ENCODE peak calls at places on chromosomes 4 and X, in seven cellular contexts. One of them, this sample, is unnamed.

GRCh38 chrX:45621356-45622041 is 420.8 kb upstream of the DIPK2B start:
- DNase-seq in lower lobe of right lung: no peak
- DNase-seq in lung: no peak
- DNase-seq in midbrain: no peak
- DNase-seq in naive thymus-derived CD4-positive, alpha-beta T cell: no peak
- DNase-seq in NCI-H1105: no peak
- DNase-seq in OCI-LY7: no peak
- DNase-seq in this sample: no peak

GRCh38 chr4:106329027-106329618 is 12.8 kb downstream of the AIMP1 start:
- DNase-seq in lower lobe of right lung: no peak
- DNase-seq in lung: no peak
- DNase-seq in midbrain: peak
- DNase-seq in naive thymus-derived CD4-positive, alpha-beta T cell: no peak
- DNase-seq in NCI-H1105: no peak
- DNase-seq in OCI-LY7: peak
- DNase-seq in this sample: peak

GRCh38 chr4:123936615-123937014 is 540.0 kb downstream of the SPRY1 start:
- DNase-seq in lower lobe of right lung: no peak
- DNase-seq in lung: no peak
- DNase-seq in midbrain: no peak
- DNase-seq in naive thymus-derived CD4-positive, alpha-beta T cell: no peak
- DNase-seq in NCI-H1105: no peak
- DNase-seq in OCI-LY7: no peak
- DNase-seq in this sample: no peak

GRCh38 chr4:175789632-175790031 is 22.4 kb downstream of the GPM6A start:
- DNase-seq in lower lobe of right lung: no peak
- DNase-seq in lung: no peak
- DNase-seq in midbrain: no peak
- DNase-seq in naive thymus-derived CD4-positive, alpha-beta T cell: no peak
- DNase-seq in NCI-H1105: no peak
- DNase-seq in OCI-LY7: no peak
- DNase-seq in this sample: no peak

GRCh38 chr4:124432500-124432899 is 280.0 kb downstream of the ANKRD50 start:
- DNase-seq in lower lobe of right lung: no peak
- DNase-seq in lung: no peak
- DNase-seq in midbrain: no peak
- DNase-seq in naive thymus-derived CD4-positive, alpha-beta T cell: no peak
- DNase-seq in NCI-H1105: no peak
- DNase-seq in OCI-LY7: no peak
- DNase-seq in this sample: no peak

GRCh38 chr4:74415602-74416300 is 29.2 kb upstream of the AREG start:
- DNase-seq in lower lobe of right lung: no peak
- DNase-seq in lung: no peak
- DNase-seq in midbrain: no peak
- DNase-seq in naive thymus-derived CD4-positive, alpha-beta T cell: no peak
- DNase-seq in NCI-H1105: no peak
- DNase-seq in OCI-LY7: no peak
- DNase-seq in this sample: no peak

GRCh38 chr4:18676136-18676922 is 654.8 kb upstream of the LCORL start:
- DNase-seq in lower lobe of right lung: no peak
- DNase-seq in lung: no peak
- DNase-seq in midbrain: no peak
- DNase-seq in naive thymus-derived CD4-positive, alpha-beta T cell: no peak
- DNase-seq in NCI-H1105: no peak
- DNase-seq in OCI-LY7: no peak
- DNase-seq in this sample: no peak

GRCh38 chrX:143633530-143634372 is 2.1 kb downstream of the SLITRK4 start:
- DNase-seq in lower lobe of right lung: peak
- DNase-seq in lung: no peak
- DNase-seq in midbrain: no peak
- DNase-seq in naive thymus-derived CD4-positive, alpha-beta T cell: no peak
- DNase-seq in NCI-H1105: peak
- DNase-seq in OCI-LY7: no peak
- DNase-seq in this sample: peak

GRCh38 chrX:102712967-102713677 is 874 bp downstream of the GPRASP2 start:
- DNase-seq in lower lobe of right lung: peak
- DNase-seq in lung: no peak
- DNase-seq in midbrain: peak
- DNase-seq in naive thymus-derived CD4-positive, alpha-beta T cell: peak
- DNase-seq in NCI-H1105: peak
- DNase-seq in OCI-LY7: no peak
- DNase-seq in this sample: peak

GRCh38 chr4:170386511-170386910 is 296.8 kb upstream of the AADAT start:
- DNase-seq in lower lobe of right lung: no peak
- DNase-seq in lung: no peak
- DNase-seq in midbrain: no peak
- DNase-seq in naive thymus-derived CD4-positive, alpha-beta T cell: no peak
- DNase-seq in NCI-H1105: no peak
- DNase-seq in OCI-LY7: no peak
- DNase-seq in this sample: no peak

GRCh38 chrX:71378752-71379151 is 12.6 kb downstream of the TAF1 start:
- DNase-seq in lower lobe of right lung: no peak
- DNase-seq in lung: no peak
- DNase-seq in midbrain: no peak
- DNase-seq in naive thymus-derived CD4-positive, alpha-beta T cell: no peak
- DNase-seq in NCI-H1105: no peak
- DNase-seq in OCI-LY7: no peak
- DNase-seq in this sample: no peak

GRCh38 chr4:104491396-104491821 is 3.3 kb downstream of the CXXC4 start:
- DNase-seq in lower lobe of right lung: peak
- DNase-seq in lung: no peak
- DNase-seq in midbrain: peak
- DNase-seq in naive thymus-derived CD4-positive, alpha-beta T cell: peak
- DNase-seq in NCI-H1105: no peak
- DNase-seq in OCI-LY7: no peak
- DNase-seq in this sample: peak

GRCh38 chr4:1577818-1578217 is 106.3 kb downstream of the FAM53A start:
- DNase-seq in lower lobe of right lung: peak
- DNase-seq in lung: no peak
- DNase-seq in midbrain: no peak
- DNase-seq in naive thymus-derived CD4-positive, alpha-beta T cell: no peak
- DNase-seq in NCI-H1105: no peak
- DNase-seq in OCI-LY7: no peak
- DNase-seq in this sample: no peak

GRCh38 chr4:74056114-74056857 is 17.8 kb upstream of the CXCL3 start:
- DNase-seq in lower lobe of right lung: no peak
- DNase-seq in lung: no peak
- DNase-seq in midbrain: no peak
- DNase-seq in naive thymus-derived CD4-positive, alpha-beta T cell: no peak
- DNase-seq in NCI-H1105: no peak
- DNase-seq in OCI-LY7: no peak
- DNase-seq in this sample: no peak

GRCh38 chr4:125489952-125490690 is 175.4 kb downstream of the FAT4 start:
- DNase-seq in lower lobe of right lung: no peak
- DNase-seq in lung: no peak
- DNase-seq in midbrain: no peak
- DNase-seq in naive thymus-derived CD4-positive, alpha-beta T cell: no peak
- DNase-seq in NCI-H1105: no peak
- DNase-seq in OCI-LY7: no peak
- DNase-seq in this sample: no peak

GRCh38 chrX:70346671-70347070 is 56.8 kb downstream of the KIF4A start:
- DNase-seq in lower lobe of right lung: no peak
- DNase-seq in lung: no peak
- DNase-seq in midbrain: no peak
- DNase-seq in naive thymus-derived CD4-positive, alpha-beta T cell: no peak
- DNase-seq in NCI-H1105: no peak
- DNase-seq in OCI-LY7: no peak
- DNase-seq in this sample: no peak

GRCh38 chr4:127783026-127783769 is 1.1 kb downstream of the HSPA4L start:
- DNase-seq in lower lobe of right lung: peak
- DNase-seq in lung: peak
- DNase-seq in midbrain: peak
- DNase-seq in naive thymus-derived CD4-positive, alpha-beta T cell: peak
- DNase-seq in NCI-H1105: peak
- DNase-seq in OCI-LY7: no peak
- DNase-seq in this sample: no peak

This sample was measured in COR-L47.